ENCODE peak calls at places on chromosomes 16 and 17, in six cellular contexts. W is brain microvascular endothelial cell, P is GM12864, J is kidney, Q is AG04450, L is thoracic aorta. R is an unnamed sample.

GRCh38 chr16:69793521-69793920 is 31.4 kb downstream of the WWP2 start:
- DNase-seq in W (no peak), P (no peak), J (no peak), Q (no peak), L (no peak), R (no peak)

GRCh38 chr17:76556759-76557367 is 17.0 kb downstream of the PRCD start:
- DNase-seq in W (no peak), P (no peak), J (no peak), Q (no peak), L (no peak), R (no peak)

GRCh38 chr17:13462161-13462560 is 139.6 kb downstream of the HS3ST3A1 start:
- DNase-seq in W (no peak), P (no peak), J (no peak), Q (peak; percentile 55), L (no peak), R (no peak)

GRCh38 chr17:12665263-12666210 is at the start of gene MYOCD:
- DNase-seq in W (peak; percentile 50), P (no peak), J (peak; percentile 69), Q (peak; percentile 18), L (peak; percentile 8), R (peak; percentile 20)

GRCh38 chr17:68910256-68910705 is 44.9 kb downstream of the ABCA8 start:
- DNase-seq in W (peak; percentile 1), P (no peak), J (peak; percentile 39), Q (no peak), L (no peak), R (no peak)

GRCh38 chr17:76531501-76532038 is 5.9 kb downstream of the CYGB start:
- DNase-seq in W (no peak), P (no peak), J (no peak), Q (no peak), L (no peak), R (no peak)

GRCh38 chr17:67993998-67994361 is 2.3 kb downstream of the C17orf58 start:
- DNase-seq in W (no peak), P (no peak), J (no peak), Q (no peak), L (no peak), R (no peak)

GRCh38 chr16:31833047-31833446 is 40.6 kb upstream of the ZNF267 start:
- DNase-seq in W (no peak), P (no peak), J (no peak), Q (no peak), L (no peak), R (no peak)

GRCh38 chr17:21463779-21464407 is 87.7 kb downstream of the KCNJ12 start:
- DNase-seq in W (no peak), P (no peak), J (peak; percentile 51), Q (no peak), L (no peak), R (no peak)

GRCh38 chr16:57834936-57835335 is 32.6 kb upstream of the KIFC3 start:
- DNase-seq in W (peak; percentile 52), P (no peak), J (no peak), Q (no peak), L (no peak), R (no peak)

GRCh38 chr16:80725566-80726162 is 78.7 kb downstream of the CDYL2 start:
- DNase-seq in W (peak; percentile 20), P (no peak), J (no peak), Q (no peak), L (no peak), R (no peak)

GRCh38 chr16:80719573-80719972 is 84.8 kb downstream of the CDYL2 start:
- DNase-seq in W (no peak), P (no peak), J (no peak), Q (no peak), L (no peak), R (no peak)

GRCh38 chr16:80723091-80723490 is 81.3 kb downstream of the CDYL2 start:
- DNase-seq in W (no peak), P (no peak), J (no peak), Q (no peak), L (no peak), R (no peak)

GRCh38 chr16:80720759-80721470 is 83.5 kb downstream of the CDYL2 start:
- DNase-seq in W (peak; percentile 16), P (no peak), J (no peak), Q (no peak), L (no peak), R (no peak)

GRCh38 chr16:80723981-80724380 is 80.4 kb downstream of the CDYL2 start:
- DNase-seq in W (no peak), P (no peak), J (no peak), Q (no peak), L (no peak), R (no peak)
- TF ChIP-seq CTCF in W (no peak), P (no peak), J (no peak), Q (no peak), L (no peak), R (no peak)

GRCh38 chr17:43689814-43690213 is 28.1 kb upstream of the MEOX1 start:
- DNase-seq in W (no peak), P (no peak), J (no peak), Q (no peak), L (no peak), R (no peak)
- TF ChIP-seq CTCF in W (no peak), P (no peak), J (no peak), Q (no peak), L (no peak), R (no peak)

GRCh38 chr17:33487187-33487586 is 194.1 kb upstream of the ASIC2 start:
- DNase-seq in W (no peak), P (no peak), J (no peak), Q (no peak), L (no peak), R (no peak)

GRCh38 chr17:33481652-33482051 is 188.6 kb upstream of the ASIC2 start:
- DNase-seq in W (no peak), P (no peak), J (no peak), Q (no peak), L (no peak), R (no peak)

GRCh38 chr17:33486135-33486886 is 193.2 kb upstream of the ASIC2 start:
- DNase-seq in W (no peak), P (no peak), J (no peak), Q (no peak), L (no peak), R (no peak)

GRCh38 chr17:33484559-33484958 is 191.5 kb upstream of the ASIC2 start:
- DNase-seq in W (no peak), P (no peak), J (no peak), Q (no peak), L (no peak), R (no peak)

GRCh38 chr17:33482636-33483035 is 189.5 kb upstream of the ASIC2 start:
- DNase-seq in W (no peak), P (no peak), J (no peak), Q (no peak), L (no peak), R (no peak)
- TF ChIP-seq CTCF in W (no peak), P (no peak), J (no peak), Q (no peak), L (no peak), R (no peak)

GRCh38 chr17:82490512-82491195 is 28.9 kb upstream of the FOXK2 start:
- DNase-seq in W (no peak), P (no peak), J (no peak), Q (no peak), L (no peak), R (no peak)
- TF ChIP-seq CTCF in W (no peak), P (no peak), J (no peak), Q (no peak), L (no peak), R (no peak)

GRCh38 chr17:80926601-80927250 is 64.9 kb upstream of the CHMP6 start:
- DNase-seq in W (no peak), P (no peak), J (peak; percentile 60), Q (no peak), L (no peak), R (no peak)
- TF ChIP-seq CTCF in W (peak; percentile 25), P (no peak), J (no peak), Q (no peak), L (no peak), R (no peak)

GRCh38 chr17:65987988-65988387 is 203.9 kb downstream of the CEP112 start:
- DNase-seq in W (peak; percentile 39), P (peak; percentile 18), J (no peak), Q (peak; percentile 7), L (no peak), R (no peak)
- TF ChIP-seq CTCF in W (peak; percentile 63), P (peak; percentile 53), J (peak; percentile 17), Q (peak; percentile 58), L (no peak), R (no peak)

GRCh38 chr17:65229596-65229995 is 92.4 kb downstream of the RGS9 start:
- DNase-seq in W (no peak), P (no peak), J (no peak), Q (no peak), L (no peak), R (no peak)

GRCh38 chr17:65231662-65232335 is 94.6 kb downstream of the RGS9 start:
- DNase-seq in W (peak; percentile 86), P (no peak), J (no peak), Q (peak; percentile 63), L (no peak), R (no peak)

GRCh38 chr17:65228734-65229390 is 91.7 kb downstream of the RGS9 start:
- DNase-seq in W (no peak), P (peak; percentile 54), J (no peak), Q (no peak), L (no peak), R (no peak)

GRCh38 chr17:65230040-65230439 is 92.9 kb downstream of the RGS9 start:
- DNase-seq in W (no peak), P (no peak), J (no peak), Q (no peak), L (no peak), R (no peak)

DNA sequence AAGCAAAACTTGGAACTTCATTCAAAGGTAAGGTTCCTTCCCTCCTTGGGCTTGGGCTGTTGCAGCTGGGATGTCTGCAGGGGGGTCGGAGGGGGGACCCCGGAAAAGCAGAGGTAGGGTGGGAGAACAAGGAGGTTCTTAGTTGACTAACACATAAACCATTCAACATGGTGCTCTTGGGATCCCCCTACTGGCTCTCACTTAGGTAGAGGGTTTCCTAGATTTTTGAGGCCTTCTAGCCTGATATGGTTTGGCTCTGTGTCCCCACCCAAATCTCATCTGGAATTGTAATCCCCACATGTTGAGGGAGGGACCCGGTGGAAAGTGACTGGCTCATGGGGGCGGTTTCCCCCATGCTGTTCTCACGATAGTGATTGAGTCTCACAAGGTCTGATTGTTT is 93.9 kb downstream of the RGS9 start:
- DNase-seq in W (no peak), P (no peak), J (no peak), Q (no peak), L (no peak), R (no peak)
- TF ChIP-seq CTCF in W (peak; percentile 27), P (peak; percentile 15), J (no peak), Q (no peak), L (no peak), R (no peak)

R was measured in activated B cell treated with CpG ODN at 0.5 μM for 24 hours.